ENCODE peak calls at places on chromosomes 11 and 22, in eight cellular contexts. Q, I, F, A, Y, V, N and P are unnamed samples. For H3K4me1 and H3K36me3, the result is how much of the 10 kb centered on the place peaks cover.

GRCh38 chr11:86678823-86679222 is 6.4 kb upstream of the ME3 start:
- DNase-seq in F (no peak), I (no peak), V (no peak), N (no peak), Q (peak), Y (peak), A (no peak), P (no peak)

GRCh38 chr11:62547691-62548281 is 1.2 kb upstream of the AHNAK start:
- DNase-seq in N (peak), A (peak), F (peak), V (no peak), Y (peak), I (no peak), Q (no peak), P (no peak)

GRCh38 chr11:22920939-22921565 is 60.8 kb upstream of the CCDC179 start:
- DNase-seq in Q (peak), V (peak), Y (peak), A (no peak), I (no peak), F (peak), N (no peak), P (peak)

GRCh38 chr11:61023086-61024035 is 51.9 kb downstream of the CD6 start:
- DNase-seq in V (no peak), N (no peak), I (no peak), A (no peak), Q (no peak), Y (no peak), F (peak), P (peak)

GRCh38 chr11:29243616-29244015 is 773.2 kb downstream of the KCNA4 start:
- DNase-seq in A (no peak), Y (no peak), F (no peak), V (no peak), I (no peak), N (no peak), Q (no peak), P (no peak)

GRCh38 chr22:50016308-50016987 is 3.9 kb upstream of the IL17REL start:
- DNase-seq in Q (no peak), N (no peak), V (no peak), F (peak), I (peak), Y (no peak), A (peak), P (no peak)

GRCh38 chr11:67213251-67213650 is 53.0 kb upstream of the GRK2 start:
- DNase-seq in F (no peak), Y (no peak), N (no peak), Q (no peak), I (no peak), A (no peak), V (peak), P (no peak)

GRCh38 chr11:10524471-10524870 is 16.5 kb downstream of the RNF141 start:
- DNase-seq in F (no peak), N (no peak), V (no peak), Q (no peak), Y (no peak), A (no peak), I (no peak), P (no peak)

GRCh38 chr11:2428322-2428795 is 16.0 kb downstream of the TRPM5 start:
- DNase-seq in V (peak), N (peak), I (peak), Y (peak), A (no peak), F (peak), Q (peak), P (peak)

GRCh38 chr11:131371791-131372104 is 1.3 kb downstream of the NTM start:
- DNase-seq in Q (no peak), V (no peak), I (no peak), F (no peak), N (no peak), A (no peak), Y (no peak), P (no peak)

GRCh38 chr11:27285761-27286160 is 77.3 kb downstream of the CCDC34 start:
- DNase-seq in N (no peak), Q (no peak), A (no peak), V (no peak), F (no peak), Y (no peak), I (no peak), P (no peak)

GRCh38 chr11:79092791-79093313 is 348.0 kb downstream of the TENM4 start:
- DNase-seq in V (peak), N (peak), F (no peak), I (no peak), A (peak), Y (peak), Q (no peak), P (no peak)

GRCh38 chr22:23002612-23003180 is 67.6 kb upstream of the GNAZ start:
- DNase-seq in N (no peak), F (no peak), Q (no peak), V (no peak), Y (no peak), I (no peak), A (no peak), P (no peak)

GRCh38 chr22:19064354-19065054 is 57.7 kb downstream of the DGCR2 start:
- DNase-seq in N (no peak), A (no peak), F (no peak), V (no peak), Q (no peak), Y (no peak), I (peak), P (no peak)

GRCh38 chr11:128201006-128201405 is 386.4 kb downstream of the ETS1 start:
- DNase-seq in N (no peak), A (no peak), Q (no peak), F (no peak), V (no peak), Y (no peak), I (no peak), P (no peak)

GRCh38 chr11:32087602-32088001 is 3.3 kb upstream of the RCN1 start:
- DNase-seq in F (no peak), N (no peak), V (no peak), Q (no peak), I (no peak), A (no peak), Y (peak), P (no peak)

GRCh38 chr11:19241260-19242183 is 777 bp upstream of the E2F8 start:
- DNase-seq in Q (peak), N (no peak), Y (no peak), I (peak), F (peak), V (peak), A (peak), P (no peak)

GRCh38 chr11:16739326-16739875 is 954 bp downstream of the C11orf58 start:
- DNase-seq in A (no peak), Q (no peak), V (peak), I (no peak), F (no peak), N (no peak), Y (peak), P (no peak)

GRCh38 chr11:93330446-93330984 is at the start of gene DEUP1:
- DNase-seq in V (no peak), Q (no peak), A (no peak), F (peak), Y (no peak), I (peak), N (peak), P (peak)

GRCh38 chr11:12248330-12248729 is 129.0 kb upstream of the PARVA start:
- DNase-seq in A (no peak), I (peak), Q (no peak), Y (no peak), V (no peak), F (peak), N (peak), P (peak)

GRCh38 chr11:73024646-73025045 is 117.5 kb downstream of the FCHSD2 start:
- DNase-seq in V (no peak), A (no peak), Q (no peak), N (no peak), I (no peak), F (no peak), Y (no peak), P (no peak)

GRCh38 chr11:131666617-131667016 is 296.2 kb downstream of the NTM start:
- DNase-seq in I (no peak), Y (no peak), N (no peak), Q (no peak), V (no peak), F (no peak), A (peak), P (no peak)

GRCh38 chr11:17876827-17877226 is 136.0 kb downstream of the SERGEF start:
- DNase-seq in V (no peak), Y (peak), F (no peak), N (no peak), A (no peak), Q (no peak), I (no peak), P (no peak)

GRCh38 chr22:21665047-21665851 is 563 bp upstream of the PPIL2 start:
- DNase-seq in F (no peak), Q (no peak), A (no peak), I (no peak), Y (no peak), V (no peak), N (no peak), P (no peak)

GRCh38 chr11:129853508-129854228 is 38.0 kb downstream of the TMEM45B start:
- DNase-seq in F (peak), Q (no peak), V (peak), A (peak), N (no peak), Y (peak), I (peak), P (peak)

GRCh38 chr11:32088117-32088941 is 2.5 kb upstream of the RCN1 start:
- DNase-seq in Q (peak), I (no peak), V (no peak), F (peak), N (peak), A (no peak), Y (peak), P (no peak)

GRCh38 chr22:25563757-25564319 is 637 bp upstream of the GRK3 start:
- DNase-seq in V (peak), N (peak), Q (no peak), F (peak), I (no peak), Y (peak), A (no peak), P (no peak)

GRCh38 chr22:38699784-38700183 is 959 bp downstream of the JOSD1 start:
- DNase-seq in V (no peak), F (no peak), A (no peak), Q (no peak), N (no peak), I (no peak), Y (peak), P (peak)

GRCh38 chr11:5036671-5037070 is 9.7 kb upstream of the OR52J3 start:
- DNase-seq in N (no peak), Y (no peak), A (no peak), F (no peak), I (no peak), V (no peak), Q (no peak), P (no peak)

GRCh38 chr22:36234211-36234610 is 5.1 kb downstream of the APOL2 start:
- DNase-seq in I (no peak), Q (peak), N (no peak), A (no peak), Y (no peak), F (no peak), V (no peak), P (no peak)

GRCh38 chr22:28030442-28030841 is 111.4 kb upstream of the PITPNB start:
- DNase-seq in V (no peak), N (no peak), F (no peak), Y (no peak), I (no peak), A (no peak), Q (no peak), P (no peak)

GRCh38 chr11:122652495-122652894 is 3.0 kb upstream of the UBASH3B start:
- DNase-seq in V (no peak), A (no peak), F (no peak), Q (no peak), N (no peak), I (no peak), Y (no peak), P (no peak)

GRCh38 chr22:41482319-41482935 is 13.5 kb downstream of the ACO2 start:
- DNase-seq in A (no peak), Q (no peak), V (peak), F (no peak), Y (no peak), I (no peak), N (no peak), P (no peak)

GRCh38 chr11:36306888-36307287 is 10.8 kb downstream of the PRR5L start:
- DNase-seq in I (no peak), Q (peak), A (no peak), N (no peak), V (no peak), F (no peak), Y (no peak), P (no peak)

GRCh38 chr11:19382131-19382611 is 141.4 kb upstream of the E2F8 start:
- DNase-seq in Q (no peak), F (no peak), Y (no peak), N (no peak), I (no peak), A (no peak), V (no peak), P (no peak)

GRCh38 chr11:45847908-45848316 is 637 bp downstream of the CRY2 start:
- DNase-seq in A (no peak), Q (no peak), I (peak), Y (peak), N (peak), F (peak), V (peak), P (peak)

GRCh38 chr22:26852176-26852575 is 194.8 kb downstream of the MIAT start:
- DNase-seq in A (no peak), N (no peak), Y (no peak), F (no peak), Q (no peak), I (no peak), V (no peak), P (no peak)

GRCh38 chr22:44451016-44451415 is 47.0 kb downstream of the RTL6 start:
- DNase-seq in V (no peak), Y (no peak), Q (no peak), F (no peak), I (peak), N (no peak), A (no peak), P (no peak)

GRCh38 chr11:116281173-116282160 is 491.3 kb downstream of the BUD13 start:
- DNase-seq in Y (no peak), A (no peak), Q (no peak), F (no peak), N (no peak), I (no peak), V (no peak), P (no peak)

GRCh38 chr11:116272181-116272789 is 500.5 kb downstream of the BUD13 start:
- DNase-seq in V (no peak), Q (no peak), I (no peak), A (no peak), F (no peak), Y (no peak), N (no peak), P (no peak)

GRCh38 chr11:116275634-116276033 is 497.2 kb downstream of the BUD13 start:
- DNase-seq in N (no peak), F (no peak), V (no peak), A (no peak), Y (peak), Q (no peak), I (no peak), P (no peak)

GRCh38 chr11:116278076-116278475 is 494.7 kb downstream of the BUD13 start:
- DNase-seq in V (no peak), Y (no peak), F (no peak), N (no peak), Q (no peak), I (no peak), A (no peak), P (no peak)

DNA sequence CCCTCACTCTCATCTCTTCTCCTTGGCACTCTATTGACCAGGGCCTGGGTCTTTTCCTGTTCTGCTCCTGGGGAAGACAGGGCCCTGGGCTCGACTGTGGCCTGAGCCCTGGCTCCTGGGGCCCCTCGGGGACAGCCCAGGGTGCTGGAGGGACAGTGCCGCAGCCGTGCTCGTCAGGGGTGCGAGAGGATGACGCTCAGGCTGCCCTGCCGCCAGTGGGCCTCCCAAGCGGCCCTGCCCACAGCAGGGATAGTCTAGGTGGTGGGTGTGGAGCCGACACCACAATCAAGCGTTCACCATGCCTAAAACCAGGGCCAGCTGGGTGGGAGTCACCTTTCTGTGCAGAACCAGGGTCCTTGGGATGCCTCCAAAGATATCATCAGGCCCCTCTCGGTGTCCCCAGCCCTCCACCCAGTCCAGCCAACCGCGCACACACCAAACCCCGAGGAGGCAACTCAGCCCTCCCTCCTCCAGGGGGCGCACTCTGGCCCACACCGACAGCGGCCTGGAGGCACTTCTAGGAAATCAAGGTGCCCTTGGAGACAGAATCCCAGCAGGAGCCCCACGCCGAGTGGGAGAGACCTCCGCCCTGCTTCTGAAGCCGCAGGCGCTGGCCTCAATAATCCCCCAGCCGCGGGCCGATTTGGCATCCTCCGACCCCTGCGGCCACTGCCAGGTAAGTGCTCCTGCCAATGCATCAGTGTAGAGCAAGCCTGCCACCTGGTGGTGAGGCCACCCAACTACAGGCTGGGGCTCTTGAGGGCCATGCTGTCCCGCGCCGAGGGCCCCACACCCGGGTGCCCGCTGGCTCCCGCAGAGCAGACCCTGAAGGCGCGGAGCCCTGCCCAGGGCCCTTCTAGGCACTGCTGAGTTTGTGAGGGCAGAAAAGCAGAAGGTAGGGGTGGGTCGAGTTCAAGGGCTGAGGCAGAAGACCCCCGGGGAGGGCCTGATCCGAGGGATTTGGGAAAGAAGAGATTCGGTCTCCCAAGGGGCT is 496.4 kb downstream of the BUD13 start:
- DNase-seq in I (peak), N (peak), F (peak), Y (peak), V (peak), A (no peak), Q (peak), P (peak)
- H3K4me3 ChIP-seq in I (peak), N (peak), F (no peak), Y (peak), V (no peak), A (no peak), Q (peak), P (peak)

DNA sequence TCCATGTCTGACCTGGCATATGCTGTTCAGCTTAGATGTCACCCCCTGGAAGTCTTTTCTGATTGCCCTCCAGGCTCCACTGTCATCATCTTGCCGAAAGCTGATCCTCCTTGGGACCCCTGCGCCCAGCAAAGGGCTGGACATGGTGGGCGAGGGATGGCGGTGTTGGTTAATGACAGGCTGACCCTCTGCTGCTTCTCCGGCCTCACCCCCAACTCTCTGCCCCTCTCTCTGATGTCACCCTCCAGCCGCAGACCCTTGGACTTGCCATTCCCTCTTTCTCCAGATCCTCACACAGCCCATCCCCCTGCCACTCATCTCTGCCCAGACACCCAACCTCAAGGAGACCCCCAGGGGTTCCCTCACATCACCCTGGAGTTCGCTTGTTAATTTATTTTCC is 2.3 kb downstream of the EHBP1L1 start:
- DNase-seq in I (no peak), Q (no peak), V (no peak), F (no peak), Y (no peak), A (no peak), N (no peak), P (no peak)
- H3K4me1 ChIP-seq in I (under half), Q (under half), V (under half), F (under half), Y (under half), A (under half), N (half or more), P (under half)

GRCh38 chr11:125263268-125263790 is 98.8 kb downstream of the PKNOX2 start:
- DNase-seq in N (peak), Q (peak), F (peak), V (no peak), A (no peak), I (peak), Y (peak), P (no peak)
- H3K36me3 ChIP-seq in N (under half), Q (under half), F (under half), V (under half), A (under half), I (under half), Y (under half), P (under half)

GRCh38 chr11:107804219-107804618 is 54.4 kb downstream of the SLC35F2 start:
- DNase-seq in Y (no peak), V (no peak), Q (no peak), F (no peak), A (no peak), I (no peak), N (no peak), P (peak)
- H3K4me3 ChIP-seq in Y (no peak), V (no peak), Q (no peak), F (no peak), A (no peak), I (no peak), N (no peak), P (no peak)

GRCh38 chr11:34302046-34302921 is 55.5 kb downstream of the ABTB2 start:
- DNase-seq in A (no peak), Y (peak), V (no peak), N (no peak), Q (no peak), F (no peak), I (no peak), P (no peak)
- H3K4me1 ChIP-seq in A (under half), Y (under half), V (under half), N (under half), Q (under half), F (under half), I (under half), P (under half)

DNA sequence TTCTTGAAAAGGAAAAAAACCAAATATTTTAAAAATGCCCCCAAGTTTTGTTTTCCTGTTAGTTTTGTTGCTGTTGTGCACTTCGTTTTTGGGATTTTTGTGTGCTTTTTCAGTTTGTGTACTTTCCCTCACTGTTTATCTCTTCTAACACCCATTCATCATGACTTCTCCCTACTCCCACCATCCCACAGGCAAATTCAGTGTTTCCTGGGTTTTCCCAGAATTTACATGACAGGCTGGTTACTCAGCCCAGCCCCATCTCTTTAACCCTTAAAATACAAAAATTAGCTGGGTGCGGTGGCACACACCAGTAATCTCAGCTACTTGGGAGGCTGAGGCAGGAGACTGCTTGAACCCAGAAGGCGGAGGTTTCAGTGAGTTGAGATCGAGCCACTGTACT is 15.5 kb downstream of the TMEM123 start:
- DNase-seq in A (no peak), Y (no peak), I (no peak), Q (no peak), N (no peak), V (no peak), F (no peak), P (no peak)
- H3K36me3 ChIP-seq in A (under half), Y (under half), I (under half), Q (under half), N (under half), V (half or more), F (under half), P (under half)